ENCODE peak calls at places on chromosome 19, in eight cellular contexts. One of them, this sample, is unnamed.

GRCh38 chr19:11296264-11296663 is 304 bp downstream of the TSPAN16 start:
- DNase-seq in AG09309: no peak
- DNase-seq in fibroblast of the aortic adventitia: peak
- DNase-seq in activated CD8-positive, alpha-beta memory T cell treated with anti-CD3 and anti-CD28 coated beads for 1 hour: no peak
- DNase-seq in neural crest cell: no peak
- DNase-seq in activated CD4-positive, CD25-positive, alpha-beta regulatory T cell: no peak
- DNase-seq in GDM1: no peak
- DNase-seq in stomach: no peak
- DNase-seq in this sample: no peak

GRCh38 chr19:42295831-42296525 is 6.0 kb upstream of the PRR19 start:
- DNase-seq in AG09309: no peak
- DNase-seq in fibroblast of the aortic adventitia: peak
- DNase-seq in activated CD8-positive, alpha-beta memory T cell treated with anti-CD3 and anti-CD28 coated beads for 1 hour: peak
- DNase-seq in neural crest cell: peak
- DNase-seq in activated CD4-positive, CD25-positive, alpha-beta regulatory T cell: peak
- DNase-seq in GDM1: peak
- DNase-seq in stomach: peak
- DNase-seq in this sample: peak

GRCh38 chr19:2549701-2550191 is 73.8 kb downstream of the GADD45B start:
- DNase-seq in AG09309: peak
- DNase-seq in fibroblast of the aortic adventitia: peak
- DNase-seq in activated CD8-positive, alpha-beta memory T cell treated with anti-CD3 and anti-CD28 coated beads for 1 hour: no peak
- DNase-seq in neural crest cell: no peak
- DNase-seq in activated CD4-positive, CD25-positive, alpha-beta regulatory T cell: no peak
- DNase-seq in GDM1: no peak
- DNase-seq in stomach: peak
- DNase-seq in this sample: no peak

GRCh38 chr19:50252111-50252886 is 48.9 kb downstream of the MYH14 start:
- DNase-seq in AG09309: no peak
- DNase-seq in fibroblast of the aortic adventitia: no peak
- DNase-seq in activated CD8-positive, alpha-beta memory T cell treated with anti-CD3 and anti-CD28 coated beads for 1 hour: no peak
- DNase-seq in neural crest cell: peak
- DNase-seq in activated CD4-positive, CD25-positive, alpha-beta regulatory T cell: no peak
- DNase-seq in GDM1: no peak
- DNase-seq in stomach: no peak
- DNase-seq in this sample: peak

GRCh38 chr19:47274071-47274890 is at the start of gene INAFM1:
- DNase-seq in AG09309: peak
- DNase-seq in fibroblast of the aortic adventitia: peak
- DNase-seq in activated CD8-positive, alpha-beta memory T cell treated with anti-CD3 and anti-CD28 coated beads for 1 hour: peak
- DNase-seq in neural crest cell: peak
- DNase-seq in activated CD4-positive, CD25-positive, alpha-beta regulatory T cell: peak
- DNase-seq in GDM1: peak
- DNase-seq in stomach: peak
- DNase-seq in this sample: peak

GRCh38 chr19:56712609-56713008 is 41.1 kb upstream of the ZNF835 start:
- DNase-seq in AG09309: no peak
- DNase-seq in fibroblast of the aortic adventitia: no peak
- DNase-seq in activated CD8-positive, alpha-beta memory T cell treated with anti-CD3 and anti-CD28 coated beads for 1 hour: no peak
- DNase-seq in neural crest cell: no peak
- DNase-seq in activated CD4-positive, CD25-positive, alpha-beta regulatory T cell: no peak
- DNase-seq in GDM1: no peak
- DNase-seq in stomach: no peak
- DNase-seq in this sample: no peak

GRCh38 chr19:14138576-14139265 is 2.3 kb upstream of the ASF1B start:
- DNase-seq in AG09309: no peak
- DNase-seq in fibroblast of the aortic adventitia: peak
- DNase-seq in activated CD8-positive, alpha-beta memory T cell treated with anti-CD3 and anti-CD28 coated beads for 1 hour: no peak
- DNase-seq in neural crest cell: no peak
- DNase-seq in activated CD4-positive, CD25-positive, alpha-beta regulatory T cell: no peak
- DNase-seq in GDM1: no peak
- DNase-seq in stomach: no peak
- DNase-seq in this sample: no peak

GRCh38 chr19:14031719-14032480 is at the start of gene IL27RA:
- DNase-seq in AG09309: no peak
- DNase-seq in fibroblast of the aortic adventitia: peak
- DNase-seq in activated CD8-positive, alpha-beta memory T cell treated with anti-CD3 and anti-CD28 coated beads for 1 hour: peak
- DNase-seq in neural crest cell: peak
- DNase-seq in activated CD4-positive, CD25-positive, alpha-beta regulatory T cell: peak
- DNase-seq in GDM1: peak
- DNase-seq in stomach: peak
- DNase-seq in this sample: peak

GRCh38 chr19:35362261-35363000 is 4.2 kb downstream of the FFAR3 start:
- DNase-seq in AG09309: no peak
- DNase-seq in fibroblast of the aortic adventitia: no peak
- DNase-seq in activated CD8-positive, alpha-beta memory T cell treated with anti-CD3 and anti-CD28 coated beads for 1 hour: no peak
- DNase-seq in neural crest cell: no peak
- DNase-seq in activated CD4-positive, CD25-positive, alpha-beta regulatory T cell: no peak
- DNase-seq in GDM1: no peak
- DNase-seq in stomach: peak
- DNase-seq in this sample: no peak

GRCh38 chr19:6453951-6454565 is 5.5 kb downstream of the SLC25A23 start:
- DNase-seq in AG09309: no peak
- DNase-seq in fibroblast of the aortic adventitia: no peak
- DNase-seq in activated CD8-positive, alpha-beta memory T cell treated with anti-CD3 and anti-CD28 coated beads for 1 hour: no peak
- DNase-seq in neural crest cell: no peak
- DNase-seq in activated CD4-positive, CD25-positive, alpha-beta regulatory T cell: no peak
- DNase-seq in GDM1: no peak
- DNase-seq in stomach: no peak
- DNase-seq in this sample: no peak

This sample was measured in Calu3.